ENCODE peak calls at places on chromosome 16, in seven cellular contexts. One of them, this sample, is unnamed.

GRCh38 chr16:3235856-3236669 is 1.1 kb upstream of the ZNF200 start:
- DNase-seq in IMR-90: no peak
- DNase-seq in mesenchymal stem cell: peak
- DNase-seq in mesendoderm: peak
- DNase-seq in neuronal stem cell: no peak
- DNase-seq in trophoblast cell: peak
- DNase-seq in H1: no peak
- DNase-seq in this sample: peak

GRCh38 chr16:29815032-29815721 is 775 bp upstream of the PAGR1 start:
- DNase-seq in IMR-90: no peak
- DNase-seq in trophoblast cell: peak
- DNase-seq in H1: no peak
- DNase-seq in neuronal stem cell: no peak
- DNase-seq in mesendoderm: peak
- DNase-seq in mesenchymal stem cell: peak
- DNase-seq in this sample: no peak

GRCh38 chr16:85928411-85928820 is 29.5 kb downstream of the IRF8 start:
- DNase-seq in H1: no peak
- DNase-seq in neuronal stem cell: no peak
- DNase-seq in mesenchymal stem cell: peak
- DNase-seq in mesendoderm: no peak
- DNase-seq in trophoblast cell: peak
- DNase-seq in IMR-90: peak
- DNase-seq in this sample: no peak

GRCh38 chr16:74748710-74749073 is 25.9 kb downstream of the FA2H start:
- DNase-seq in mesendoderm: no peak
- DNase-seq in neuronal stem cell: no peak
- DNase-seq in H1: no peak
- DNase-seq in mesenchymal stem cell: no peak
- DNase-seq in trophoblast cell: no peak
- DNase-seq in IMR-90: no peak
- DNase-seq in this sample: no peak

GRCh38 chr16:2919511-2920255 is 8.0 kb downstream of the FLYWCH1 start:
- DNase-seq in mesendoderm: peak
- DNase-seq in neuronal stem cell: peak
- DNase-seq in mesenchymal stem cell: peak
- DNase-seq in trophoblast cell: peak
- DNase-seq in H1: no peak
- DNase-seq in IMR-90: peak
- DNase-seq in this sample: peak

GRCh38 chr16:4682616-4683254 is 10.6 kb upstream of the NUDT16L1 start:
- DNase-seq in mesendoderm: peak
- DNase-seq in neuronal stem cell: no peak
- DNase-seq in H1: peak
- DNase-seq in mesenchymal stem cell: peak
- DNase-seq in IMR-90: peak
- DNase-seq in trophoblast cell: peak
- DNase-seq in this sample: peak

GRCh38 chr16:87392823-87393679 is 915 bp downstream of the MAP1LC3B start:
- DNase-seq in trophoblast cell: peak
- DNase-seq in mesendoderm: peak
- DNase-seq in mesenchymal stem cell: peak
- DNase-seq in H1: no peak
- DNase-seq in neuronal stem cell: peak
- DNase-seq in IMR-90: peak
- DNase-seq in this sample: peak

GRCh38 chr16:68645494-68646388 is 631 bp downstream of the CDH3 start:
- DNase-seq in mesendoderm: peak
- DNase-seq in trophoblast cell: peak
- DNase-seq in neuronal stem cell: no peak
- DNase-seq in mesenchymal stem cell: no peak
- DNase-seq in H1: no peak
- DNase-seq in IMR-90: no peak
- DNase-seq in this sample: peak

GRCh38 chr16:1458336-1458976 is 14.1 kb upstream of the CCDC154 start:
- DNase-seq in mesenchymal stem cell: no peak
- DNase-seq in H1: no peak
- DNase-seq in mesendoderm: no peak
- DNase-seq in neuronal stem cell: no peak
- DNase-seq in IMR-90: peak
- DNase-seq in trophoblast cell: no peak
- DNase-seq in this sample: no peak

GRCh38 chr16:81003610-81004460 is 2.9 kb downstream of the CMC2 start:
- DNase-seq in IMR-90: peak
- DNase-seq in H1: no peak
- DNase-seq in mesenchymal stem cell: peak
- DNase-seq in mesendoderm: no peak
- DNase-seq in trophoblast cell: no peak
- DNase-seq in neuronal stem cell: no peak
- DNase-seq in this sample: no peak

GRCh38 chr16:57479422-57480126 is 6.7 kb downstream of the DOK4 start:
- DNase-seq in H1: peak
- DNase-seq in neuronal stem cell: no peak
- DNase-seq in IMR-90: peak
- DNase-seq in mesendoderm: peak
- DNase-seq in trophoblast cell: no peak
- DNase-seq in mesenchymal stem cell: peak
- DNase-seq in this sample: peak

GRCh38 chr16:77271532-77272426 is 72.6 kb downstream of the SYCE1L start:
- DNase-seq in H1: no peak
- DNase-seq in mesenchymal stem cell: no peak
- DNase-seq in trophoblast cell: no peak
- DNase-seq in mesendoderm: peak
- DNase-seq in neuronal stem cell: no peak
- DNase-seq in IMR-90: no peak
- DNase-seq in this sample: no peak

GRCh38 chr16:1298406-1298805 is 11.0 kb upstream of the UBE2I start:
- DNase-seq in IMR-90: no peak
- DNase-seq in trophoblast cell: no peak
- DNase-seq in mesenchymal stem cell: no peak
- DNase-seq in H1: no peak
- DNase-seq in mesendoderm: no peak
- DNase-seq in neuronal stem cell: no peak
- DNase-seq in this sample: no peak

GRCh38 chr16:14445935-14446715 is 183.9 kb downstream of the PARN start:
- DNase-seq in mesendoderm: peak
- DNase-seq in IMR-90: no peak
- DNase-seq in neuronal stem cell: no peak
- DNase-seq in mesenchymal stem cell: no peak
- DNase-seq in H1: no peak
- DNase-seq in trophoblast cell: no peak
- DNase-seq in this sample: no peak

GRCh38 chr16:50215680-50216079 is 50.7 kb upstream of the ADCY7 start:
- DNase-seq in trophoblast cell: no peak
- DNase-seq in mesendoderm: no peak
- DNase-seq in neuronal stem cell: no peak
- DNase-seq in mesenchymal stem cell: no peak
- DNase-seq in H1: no peak
- DNase-seq in IMR-90: no peak
- DNase-seq in this sample: no peak
- H3K23ac ChIP-seq in trophoblast cell: no peak
- H3K23ac ChIP-seq in mesendoderm: no peak
- H3K23ac ChIP-seq in neuronal stem cell: no peak
- H3K23ac ChIP-seq in mesenchymal stem cell: no peak
- H3K23ac ChIP-seq in H1: no peak
- H3K23ac ChIP-seq in IMR-90: no peak
- H3K23ac ChIP-seq in this sample: no peak

GRCh38 chr16:66751135-66751991 is at the start of gene DYNC1LI2:
- DNase-seq in neuronal stem cell: peak
- DNase-seq in IMR-90: peak
- DNase-seq in mesendoderm: peak
- DNase-seq in mesenchymal stem cell: peak
- DNase-seq in trophoblast cell: peak
- DNase-seq in H1: no peak
- DNase-seq in this sample: peak
- H3K23ac ChIP-seq in neuronal stem cell: peak
- H3K23ac ChIP-seq in IMR-90: peak
- H3K23ac ChIP-seq in mesendoderm: peak
- H3K23ac ChIP-seq in mesenchymal stem cell: no peak
- H3K23ac ChIP-seq in trophoblast cell: no peak
- H3K23ac ChIP-seq in H1: no peak
- H3K23ac ChIP-seq in this sample: peak

DNA sequence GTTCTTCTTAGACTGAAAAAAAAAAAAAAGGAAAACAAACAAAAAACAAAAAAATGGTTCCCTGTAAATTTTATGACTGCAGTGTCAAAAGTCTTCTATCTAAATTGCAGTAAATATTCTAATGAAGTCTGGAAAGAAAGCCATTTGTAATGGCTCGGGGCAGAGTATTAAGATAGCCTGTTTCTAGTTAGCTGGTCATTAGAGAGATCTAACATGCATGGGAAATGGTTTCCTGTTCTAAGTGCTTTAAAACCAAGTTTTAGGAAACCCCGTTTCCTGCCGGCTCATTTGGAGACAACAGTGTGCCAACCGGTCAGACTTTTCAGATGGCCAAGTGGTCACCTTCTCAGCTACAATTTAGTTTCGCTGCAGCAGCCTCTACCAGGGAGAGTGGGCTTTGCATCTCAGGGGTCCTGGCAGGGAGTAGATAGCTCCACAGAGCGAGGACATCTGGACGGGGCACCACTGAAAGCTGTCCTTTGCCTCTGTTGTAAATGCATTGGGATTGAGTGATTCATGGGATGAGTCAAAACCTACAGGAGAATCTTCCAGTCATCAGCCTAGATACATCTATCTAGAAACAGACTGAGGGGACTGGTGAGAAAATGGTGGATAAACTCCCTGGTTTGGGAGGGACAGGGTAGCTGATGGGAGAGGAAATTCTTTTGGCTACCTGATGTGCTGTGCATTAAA is 473.2 kb upstream of the SALL1 start:
- DNase-seq in H1: no peak
- DNase-seq in trophoblast cell: no peak
- DNase-seq in IMR-90: no peak
- DNase-seq in neuronal stem cell: no peak
- DNase-seq in mesenchymal stem cell: peak
- DNase-seq in mesendoderm: no peak
- DNase-seq in this sample: no peak
- H3K23ac ChIP-seq in H1: no peak
- H3K23ac ChIP-seq in trophoblast cell: no peak
- H3K23ac ChIP-seq in IMR-90: no peak
- H3K23ac ChIP-seq in neuronal stem cell: no peak
- H3K23ac ChIP-seq in mesenchymal stem cell: no peak
- H3K23ac ChIP-seq in mesendoderm: no peak
- H3K23ac ChIP-seq in this sample: no peak

GRCh38 chr16:70738083-70738977 is 52.5 kb upstream of the MTSS2 start:
- DNase-seq in IMR-90: peak
- DNase-seq in mesenchymal stem cell: peak
- DNase-seq in mesendoderm: peak
- DNase-seq in neuronal stem cell: no peak
- DNase-seq in trophoblast cell: peak
- DNase-seq in H1: peak
- DNase-seq in this sample: peak

GRCh38 chr16:70736454-70737376 is 50.9 kb upstream of the MTSS2 start:
- DNase-seq in neuronal stem cell: no peak
- DNase-seq in H1: no peak
- DNase-seq in trophoblast cell: no peak
- DNase-seq in IMR-90: peak
- DNase-seq in mesendoderm: no peak
- DNase-seq in mesenchymal stem cell: no peak
- DNase-seq in this sample: no peak

GRCh38 chr16:70737377-70738082 is 51.7 kb upstream of the MTSS2 start:
- DNase-seq in IMR-90: peak
- DNase-seq in H1: no peak
- DNase-seq in neuronal stem cell: no peak
- DNase-seq in mesenchymal stem cell: peak
- DNase-seq in mesendoderm: no peak
- DNase-seq in trophoblast cell: peak
- DNase-seq in this sample: no peak

GRCh38 chr16:70734522-70734921 is 48.7 kb upstream of the MTSS2 start:
- DNase-seq in IMR-90: no peak
- DNase-seq in neuronal stem cell: no peak
- DNase-seq in mesendoderm: no peak
- DNase-seq in H1: no peak
- DNase-seq in mesenchymal stem cell: no peak
- DNase-seq in trophoblast cell: no peak
- DNase-seq in this sample: no peak

GRCh38 chr16:70735141-70735979 is 49.5 kb upstream of the MTSS2 start:
- DNase-seq in IMR-90: peak
- DNase-seq in mesenchymal stem cell: peak
- DNase-seq in H1: no peak
- DNase-seq in mesendoderm: peak
- DNase-seq in neuronal stem cell: no peak
- DNase-seq in trophoblast cell: no peak
- DNase-seq in this sample: peak
- H3K23ac ChIP-seq in IMR-90: peak
- H3K23ac ChIP-seq in mesenchymal stem cell: no peak
- H3K23ac ChIP-seq in H1: no peak
- H3K23ac ChIP-seq in mesendoderm: no peak
- H3K23ac ChIP-seq in neuronal stem cell: no peak
- H3K23ac ChIP-seq in trophoblast cell: no peak
- H3K23ac ChIP-seq in this sample: no peak